ENCODE peak calls at places on chromosomes 3 and 15, in nine cellular contexts. X is cardiac fibroblast, B is thoracic aorta, U is kidney, Y is dorsolateral prefrontal cortex, D is MCF 10A, S is OCI-LY7, Q is A549, O is breast epithelium. L is an unnamed sample.

GRCh38 chr15:80977627-80978036 is 12.0 kb downstream of the MESD start:
- DNase-seq in X (peak), B (no peak), U (no peak), Y (peak), D (peak), S (peak), Q (peak), O (no peak), L (peak)

GRCh38 chr3:196662033-196662432 is 22.5 kb downstream of the NRROS start:
- DNase-seq in X (no peak), B (no peak), U (no peak), Y (no peak), D (no peak), S (no peak), Q (no peak), O (peak), L (no peak)

GRCh38 chr3:65623362-65623761 is 415.4 kb downstream of the MAGI1 start:
- DNase-seq in X (no peak), B (no peak), U (no peak), Y (no peak), D (no peak), S (no peak), Q (no peak), O (no peak), L (no peak)

GRCh38 chr3:171376125-171376947 is 83.9 kb downstream of the TNIK start:
- DNase-seq in X (peak), B (no peak), U (no peak), Y (no peak), D (no peak), S (no peak), Q (no peak), O (no peak), L (no peak)

GRCh38 chr15:79549196-79549595 is 117.1 kb downstream of the MINAR1 start:
- DNase-seq in X (no peak), B (no peak), U (no peak), Y (no peak), D (peak), S (no peak), Q (peak), O (no peak), L (no peak)

GRCh38 chr3:136835817-136836510 is 17.0 kb downstream of the SLC35G2 start:
- DNase-seq in X (no peak), B (no peak), U (no peak), Y (no peak), D (no peak), S (no peak), Q (no peak), O (no peak), L (no peak)

GRCh38 chr3:128398586-128398985 is 68.1 kb downstream of the DNAJB8 start:
- DNase-seq in X (no peak), B (no peak), U (no peak), Y (no peak), D (no peak), S (no peak), Q (no peak), O (no peak), L (no peak)

GRCh38 chr3:50337175-50337861 is 3.3 kb downstream of the RASSF1 start:
- DNase-seq in X (peak), B (peak), U (peak), Y (peak), D (peak), S (peak), Q (peak), O (peak), L (peak)

GRCh38 chr3:76679510-76679909 is 360.4 kb upstream of the ROBO2 start:
- DNase-seq in X (no peak), B (no peak), U (no peak), Y (no peak), D (no peak), S (no peak), Q (no peak), O (no peak), L (no peak)

GRCh38 chr3:127354761-127355160 is 66.9 kb upstream of the PRR20G start:
- DNase-seq in X (no peak), B (no peak), U (no peak), Y (no peak), D (no peak), S (no peak), Q (no peak), O (no peak), L (no peak)

GRCh38 chr3:136162322-136162721 is 33.8 kb downstream of the MSL2 start:
- DNase-seq in X (no peak), B (no peak), U (no peak), Y (no peak), D (no peak), S (no peak), Q (no peak), O (no peak), L (no peak)

GRCh38 chr3:147360936-147361670 is 45.2 kb downstream of the ZIC4 start:
- DNase-seq in X (no peak), B (no peak), U (no peak), Y (no peak), D (no peak), S (no peak), Q (no peak), O (no peak), L (peak)

GRCh38 chr15:76234337-76234889 is 76.9 kb downstream of the ETFA start:
- DNase-seq in X (no peak), B (no peak), U (no peak), Y (no peak), D (no peak), S (no peak), Q (no peak), O (no peak), L (no peak)

GRCh38 chr3:33467786-33468185 is 27.6 kb upstream of the UBP1 start:
- DNase-seq in X (no peak), B (no peak), U (no peak), Y (no peak), D (no peak), S (no peak), Q (no peak), O (no peak), L (no peak)

GRCh38 chr3:57127849-57128566 is 37.1 kb downstream of the IL17RD start:
- DNase-seq in X (peak), B (no peak), U (no peak), Y (no peak), D (no peak), S (no peak), Q (no peak), O (no peak), L (no peak)

GRCh38 chr3:100966049-100966471 is 27.2 kb downstream of the ABI3BP start:
- DNase-seq in X (no peak), B (no peak), U (no peak), Y (no peak), D (no peak), S (no peak), Q (no peak), O (no peak), L (no peak)

GRCh38 chr15:52230073-52230472 is 38.9 kb upstream of the GNB5 start:
- DNase-seq in X (no peak), B (no peak), U (no peak), Y (no peak), D (no peak), S (no peak), Q (no peak), O (no peak), L (no peak)

GRCh38 chr3:11591401-11592266 is 52.1 kb downstream of the VGLL4 start:
- DNase-seq in X (peak), B (no peak), U (peak), Y (no peak), D (no peak), S (no peak), Q (no peak), O (peak), L (no peak)

GRCh38 chr15:85064710-85065109 is 83.1 kb downstream of the PDE8A start:
- DNase-seq in X (no peak), B (no peak), U (no peak), Y (no peak), D (no peak), S (no peak), Q (no peak), O (no peak), L (no peak)

GRCh38 chr3:45318712-45319111 is 69.7 kb upstream of the LARS2 start:
- DNase-seq in X (no peak), B (no peak), U (no peak), Y (no peak), D (no peak), S (no peak), Q (no peak), O (no peak), L (no peak)
- TF ChIP-seq CTCF in X (no peak), B (no peak), U (no peak), Y (no peak), D (no peak), S (no peak), Q (no peak), O (no peak), L (no peak)

GRCh38 chr3:141050913-141051632 is at the start of gene SPSB4:
- DNase-seq in X (peak), B (peak), U (peak), Y (no peak), D (peak), S (no peak), Q (peak), O (no peak), L (peak)
- TF ChIP-seq CTCF in X (no peak), B (peak), U (no peak), Y (peak), D (peak), S (no peak), Q (no peak), O (no peak), L (peak)

GRCh38 chr3:124078978-124079911 is 87.3 kb upstream of the ROPN1 start:
- DNase-seq in X (peak), B (no peak), U (no peak), Y (no peak), D (peak), S (peak), Q (peak), O (no peak), L (peak)
- TF ChIP-seq CTCF in X (peak), B (peak), U (peak), Y (peak), D (peak), S (peak), Q (peak), O (peak), L (peak)

DNA sequence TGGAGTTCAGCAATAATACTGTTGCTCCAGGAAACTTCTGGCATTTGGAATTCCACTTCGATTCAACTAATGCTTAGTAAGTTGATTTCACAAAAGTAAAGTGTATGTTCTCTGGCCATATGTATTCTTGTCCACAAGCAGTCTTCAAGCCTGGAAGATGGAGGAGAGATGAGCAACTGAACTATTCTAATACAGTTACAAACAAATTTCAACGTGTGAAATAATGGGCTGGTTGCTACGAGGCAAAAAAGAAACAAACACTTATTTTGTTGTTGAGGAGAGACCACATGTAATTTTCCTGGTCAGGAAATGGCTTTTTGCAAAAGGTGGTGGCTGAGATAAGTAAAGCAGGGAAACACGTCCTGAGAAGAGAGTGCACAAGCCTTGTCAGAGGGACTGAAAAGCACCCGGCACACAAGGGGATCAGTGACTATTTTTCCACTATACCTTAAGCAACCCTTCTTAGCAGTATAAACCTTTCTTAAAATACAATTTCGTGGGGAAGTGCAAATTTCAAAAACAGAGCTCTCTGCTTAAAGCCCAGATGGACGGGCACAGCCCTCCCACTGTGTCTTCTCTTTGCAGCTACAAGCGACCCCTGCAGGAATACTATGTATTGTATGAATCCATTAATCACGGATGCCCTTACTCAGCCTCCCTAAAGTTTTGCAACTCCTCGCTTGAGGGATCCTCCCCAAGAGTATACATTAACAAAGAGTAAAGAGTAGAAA is 253.9 kb downstream of the IL5RA start:
- DNase-seq in X (no peak), B (no peak), U (no peak), Y (no peak), D (no peak), S (no peak), Q (no peak), O (no peak), L (no peak)
- TF ChIP-seq CTCF in X (no peak), B (no peak), U (no peak), Y (no peak), D (no peak), S (no peak), Q (no peak), O (no peak), L (no peak)

DNA sequence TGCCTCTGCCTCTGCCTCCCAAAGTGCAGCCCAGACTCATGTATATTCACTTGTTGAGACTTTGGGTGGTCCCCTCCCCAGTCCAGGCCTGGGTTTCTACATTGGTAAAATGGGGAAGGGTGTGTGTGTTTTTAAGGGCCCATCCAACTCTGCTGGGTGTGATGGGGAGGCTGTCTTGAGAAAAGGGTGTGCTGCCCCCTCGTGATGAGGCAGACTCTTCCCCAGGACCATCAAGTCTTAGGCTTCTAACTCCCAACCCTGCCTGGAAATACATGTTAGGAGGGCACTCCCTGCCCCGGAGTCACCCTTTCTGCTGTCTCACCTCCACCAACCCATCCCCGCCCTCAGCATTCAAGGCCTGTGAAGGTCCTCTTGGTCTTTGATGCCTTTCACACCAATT is 4.4 kb upstream of the PTPN23 start:
- DNase-seq in X (no peak), B (no peak), U (no peak), Y (no peak), D (no peak), S (peak), Q (no peak), O (no peak), L (no peak)
- TF ChIP-seq CTCF in X (no peak), B (no peak), U (no peak), Y (no peak), D (no peak), S (peak), Q (no peak), O (no peak), L (no peak)

GRCh38 chr3:42097166-42097946 is 6.2 kb downstream of the TRAK1 start:
- DNase-seq in X (peak), B (no peak), U (no peak), Y (no peak), D (no peak), S (no peak), Q (no peak), O (no peak), L (no peak)
- TF ChIP-seq CTCF in X (no peak), B (no peak), U (no peak), Y (no peak), D (no peak), S (no peak), Q (no peak), O (no peak), L (no peak)

DNA sequence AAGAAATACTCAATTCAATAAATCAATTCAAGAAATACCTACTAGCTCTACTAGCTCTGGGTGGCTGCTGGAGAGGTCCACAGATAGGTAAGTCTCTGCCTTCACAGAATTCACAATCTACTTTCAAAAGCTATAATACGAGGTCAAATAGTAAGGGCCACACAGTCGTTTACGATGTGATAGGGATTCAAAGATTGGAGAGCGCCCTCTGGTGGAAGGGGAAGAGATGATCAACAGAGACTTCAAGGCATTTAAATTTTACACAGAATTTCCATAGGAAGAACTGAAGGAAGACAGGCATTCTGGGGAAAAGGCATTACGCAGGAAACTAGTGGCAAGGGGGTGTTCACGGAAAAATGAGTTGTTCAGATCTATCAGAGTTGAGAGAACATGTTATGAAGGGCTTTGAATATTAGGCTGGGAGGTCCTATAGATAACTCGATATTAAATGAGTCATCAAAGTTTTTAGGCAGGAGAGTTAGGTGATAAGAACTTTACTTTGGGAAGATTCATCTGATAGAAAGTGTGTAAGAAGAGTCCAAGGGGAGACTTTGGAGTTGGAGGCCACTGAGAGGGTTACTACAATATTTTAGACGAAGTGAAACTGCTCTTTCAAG is 128.8 kb downstream of the FRMD5 start:
- DNase-seq in X (peak), B (no peak), U (no peak), Y (no peak), D (peak), S (peak), Q (peak), O (no peak), L (peak)
- TF ChIP-seq CTCF in X (peak), B (peak), U (peak), Y (peak), D (peak), S (peak), Q (peak), O (peak), L (peak)

GRCh38 chr3:87900061-87900460 is 158.7 kb downstream of the CGGBP1 start:
- DNase-seq in X (peak), B (no peak), U (no peak), Y (no peak), D (peak), S (peak), Q (no peak), O (no peak), L (no peak)
- TF ChIP-seq CTCF in X (peak), B (no peak), U (no peak), Y (no peak), D (no peak), S (peak), Q (no peak), O (no peak), L (no peak)

GRCh38 chr3:145767909-145768308 is 393.1 kb downstream of the PLOD2 start:
- DNase-seq in X (peak), B (no peak), U (no peak), Y (no peak), D (no peak), S (peak), Q (no peak), O (no peak), L (no peak)
- TF ChIP-seq CTCF in X (peak), B (peak), U (no peak), Y (peak), D (peak), S (peak), Q (peak), O (no peak), L (peak)